ENCODE peak calls at places on chromosomes 13 and 19, in five cellular contexts. J is non-pigmented ciliary epithelial cell, Q is T-helper 1 cell, N is EL, M is NCI-H2171 treated with DMSO at 0.1 percent for 48 hours. F is an unnamed sample.

GRCh38 chr13:40933508-40933907 is 85.6 kb downstream of the ELF1 start:
- DNase-seq in J (no peak), Q (no peak), N (no peak), M (no peak), F (no peak)

GRCh38 chr19:1773173-1773572 is 19.9 kb downstream of the ONECUT3 start:
- DNase-seq in J (no peak), Q (no peak), N (peak; percentile 70), M (no peak), F (no peak)

GRCh38 chr19:31316201-31316951 is 32.9 kb downstream of the TSHZ3 start:
- DNase-seq in J (no peak), Q (no peak), N (no peak), M (no peak), F (no peak)

GRCh38 chr13:98890186-98890585 is 87.7 kb downstream of the DOCK9 start:
- DNase-seq in J (peak; percentile 57), Q (no peak), N (peak; percentile 49), M (peak; percentile 20), F (no peak)

GRCh38 chr13:79451500-79451962 is 29.4 kb upstream of the NDFIP2 start:
- DNase-seq in J (peak; percentile 77), Q (peak; percentile 67), N (peak; percentile 97), M (no peak), F (peak; percentile 65)

GRCh38 chr19:6963937-6964336 is 57.3 kb downstream of the MBD3L2B start:
- DNase-seq in J (no peak), Q (peak; percentile 4), N (no peak), M (no peak), F (peak; percentile 32)

GRCh38 chr19:49890349-49891311 is 6.1 kb downstream of the IL4I1 start:
- DNase-seq in J (no peak), Q (peak; percentile 73), N (no peak), M (peak; percentile 53), F (peak; percentile 57)

GRCh38 chr13:101309014-101309619 is 107.2 kb downstream of the NALCN start:
- DNase-seq in J (peak; percentile 80), Q (no peak), N (peak; percentile 76), M (no peak), F (no peak)

GRCh38 chr13:93778548-93778947 is 551.9 kb downstream of the GPC6 start:
- DNase-seq in J (no peak), Q (no peak), N (no peak), M (no peak), F (no peak)

GRCh38 chr13:114144606-114145244 is 12.3 kb upstream of the RASA3 start:
- DNase-seq in J (no peak), Q (no peak), N (no peak), M (no peak), F (no peak)

GRCh38 chr13:79528759-79529191 is 47.8 kb downstream of the NDFIP2 start:
- DNase-seq in J (no peak), Q (no peak), N (no peak), M (no peak), F (no peak)

GRCh38 chr13:40383132-40383531 is 283.3 kb downstream of the FOXO1 start:
- DNase-seq in J (no peak), Q (no peak), N (no peak), M (no peak), F (no peak)

GRCh38 chr19:33703438-33703750 is 81.6 kb downstream of the CHST8 start:
- DNase-seq in J (no peak), Q (no peak), N (no peak), M (no peak), F (no peak)

GRCh38 chr13:21688056-21688455 is 17.2 kb downstream of the FGF9 start:
- DNase-seq in J (no peak), Q (no peak), N (no peak), M (no peak), F (no peak)

GRCh38 chr13:22076658-22077057 is 405.8 kb downstream of the FGF9 start:
- DNase-seq in J (no peak), Q (no peak), N (no peak), M (no peak), F (no peak)

GRCh38 chr13:105774739-105775460 is 760.6 kb downstream of the EFNB2 start:
- DNase-seq in J (peak; percentile 27), Q (no peak), N (no peak), M (no peak), F (no peak)

GRCh38 chr13:89458456-89458855 is 1787.3 kb downstream of the SLITRK5 start:
- DNase-seq in J (no peak), Q (no peak), N (no peak), M (no peak), F (no peak)

GRCh38 chr19:2775556-2776430 is 7.3 kb downstream of the SGTA start:
- DNase-seq in J (no peak), Q (peak; percentile 35), N (peak; percentile 77), M (no peak), F (peak; percentile 62)

GRCh38 chr19:5913739-5914357 is at the start of gene CAPS:
- DNase-seq in J (no peak), Q (no peak), N (peak; percentile 64), M (no peak), F (no peak)

GRCh38 chr19:4807188-4807587 is 15.7 kb downstream of the FEM1A start:
- DNase-seq in J (no peak), Q (no peak), N (no peak), M (no peak), F (no peak)

GRCh38 chr19:12596927-12597548 is 13.6 kb downstream of the ZNF490 start:
- DNase-seq in J (no peak), Q (no peak), N (no peak), M (no peak), F (no peak)

GRCh38 chr13:113654175-113654560 is 3.8 kb downstream of the ATP4B start:
- DNase-seq in J (no peak), Q (no peak), N (no peak), M (no peak), F (no peak)

GRCh38 chr19:7191946-7192691 is 102.1 kb downstream of the INSR start:
- DNase-seq in J (no peak), Q (peak; percentile 13), N (peak; percentile 12), M (no peak), F (peak; percentile 41)

GRCh38 chr13:58574791-58575190 is 943.2 kb downstream of the PCDH17 start:
- DNase-seq in J (no peak), Q (no peak), N (no peak), M (no peak), F (no peak)

GRCh38 chr19:16441661-16442071 is 30.1 kb downstream of the EPS15L1 start:
- DNase-seq in J (no peak), Q (no peak), N (no peak), M (no peak), F (no peak)